ENCODE peak calls at places on chromosomes 7 and 10, in four cellular contexts. K is gastrocnemius medialis; Y is aorta; A is naive thymus-derived CD4-positive, alpha-beta T cell. D is an unnamed sample.
A peak's percentile ranks its signal among the peaks of the same experiment; 100 is the strongest.

GRCh38 chr7:38506756-38507155 is 124.4 kb downstream of the AMPH start:
- ATAC-seq in K (no peak), Y (no peak), A (no peak), D (peak; percentile 76)

GRCh38 chr7:77269360-77270075 is 69.9 kb upstream of the FGL2 start:
- ATAC-seq in K (no peak), Y (peak; percentile 72), A (no peak), D (no peak)

GRCh38 chr10:110840923-110841428 is 30.8 kb upstream of the PDCD4 start:
- ATAC-seq in Y (no peak), K (no peak), A (no peak), D (no peak)

GRCh38 chr10:75648854-75649253 is 217.4 kb downstream of the LRMDA start:
- ATAC-seq in K (no peak), Y (no peak), A (no peak), D (no peak)

GRCh38 chr7:6106140-6106904 is 75.1 kb downstream of the ANKRD61 start:
- ATAC-seq in K (no peak), A (no peak), Y (no peak), D (no peak)

GRCh38 chr7:81140206-81140605 is 221.4 kb upstream of the SEMA3C start:
- ATAC-seq in A (no peak), Y (no peak), K (no peak), D (no peak)

GRCh38 chr10:125823663-125824251 is 411 bp downstream of the BCCIP start:
- ATAC-seq in A (no peak), K (no peak), Y (no peak), D (no peak)

GRCh38 chr10:99883523-99883922 is 101.1 kb downstream of the ABCC2 start:
- ATAC-seq in Y (no peak), A (no peak), K (no peak), D (no peak)

GRCh38 chr7:99694201-99694911 is 14.6 kb upstream of the CYP3A5 start:
- ATAC-seq in A (no peak), Y (no peak), K (no peak), D (no peak)

GRCh38 chr7:150826061-150826849 is 25.7 kb downstream of the TMEM176A start:
- ATAC-seq in A (no peak), K (no peak), Y (no peak), D (no peak)

GRCh38 chr7:18119985-18120384 is 92.3 kb upstream of the PRPS1L1 start:
- ATAC-seq in K (no peak), A (no peak), Y (no peak), D (no peak)

GRCh38 chr10:98382691-98383101 is 32.3 kb downstream of the PYROXD2 start:
- ATAC-seq in K (no peak), Y (no peak), A (no peak), D (no peak)

GRCh38 chr10:13056461-13057077 is 43.4 kb upstream of the OPTN start:
- ATAC-seq in A (no peak), Y (no peak), K (no peak), D (no peak)

GRCh38 chr10:132526676-132527075 is 10.9 kb upstream of the INPP5A start:
- ATAC-seq in Y (no peak), K (no peak), A (no peak), D (peak; percentile 29)

GRCh38 chr7:71504697-71505441 is 372.9 kb downstream of the GALNT17 start:
- ATAC-seq in Y (no peak), A (no peak), K (no peak), D (no peak)

GRCh38 chr10:114603943-114604342 is 54.1 kb downstream of the ABLIM1 start:
- ATAC-seq in A (no peak), K (no peak), Y (no peak), D (no peak)

D was measured in gastroesophageal sphincter.